ENCODE peak calls at places on chromosomes 13 and 19, in nine cellular contexts. One of them, this sample, is unnamed.

GRCh38 chr13:92158335-92158734 is 759.9 kb downstream of the GPC5 start:
- DNase-seq in sigmoid colon: no peak
- DNase-seq in esophagus muscularis mucosa: no peak
- DNase-seq in transverse colon: no peak
- DNase-seq in ovary: no peak
- DNase-seq in stomach: no peak
- DNase-seq in H1: no peak
- DNase-seq in A549: no peak
- DNase-seq in K562: no peak
- DNase-seq in this sample: no peak

GRCh38 chr13:40235160-40235796 is 431.2 kb downstream of the FOXO1 start:
- DNase-seq in sigmoid colon: no peak
- DNase-seq in esophagus muscularis mucosa: no peak
- DNase-seq in transverse colon: no peak
- DNase-seq in ovary: no peak
- DNase-seq in stomach: no peak
- DNase-seq in H1: no peak
- DNase-seq in A549: no peak
- DNase-seq in K562: no peak
- DNase-seq in this sample: no peak

GRCh38 chr13:51154029-51154555 is 43.0 kb upstream of the C13orf42 start:
- DNase-seq in sigmoid colon: no peak
- DNase-seq in esophagus muscularis mucosa: peak; percentile 53
- DNase-seq in transverse colon: no peak
- DNase-seq in ovary: no peak
- DNase-seq in stomach: no peak
- DNase-seq in H1: peak; percentile 31
- DNase-seq in A549: no peak
- DNase-seq in K562: no peak
- DNase-seq in this sample: no peak

GRCh38 chr19:49488046-49488862 is 846 bp downstream of the RPL13A start:
- DNase-seq in sigmoid colon: no peak
- DNase-seq in esophagus muscularis mucosa: no peak
- DNase-seq in transverse colon: no peak
- DNase-seq in ovary: no peak
- DNase-seq in stomach: no peak
- DNase-seq in H1: no peak
- DNase-seq in A549: no peak
- DNase-seq in K562: no peak
- DNase-seq in this sample: no peak

GRCh38 chr13:40158218-40158617 is 502.8 kb downstream of the COG6 start:
- DNase-seq in sigmoid colon: no peak
- DNase-seq in esophagus muscularis mucosa: no peak
- DNase-seq in transverse colon: no peak
- DNase-seq in ovary: no peak
- DNase-seq in stomach: no peak
- DNase-seq in H1: no peak
- DNase-seq in A549: no peak
- DNase-seq in K562: no peak
- DNase-seq in this sample: no peak

GRCh38 chr13:109949395-109949794 is 163.0 kb upstream of the IRS2 start:
- DNase-seq in sigmoid colon: no peak
- DNase-seq in esophagus muscularis mucosa: peak; percentile 55
- DNase-seq in transverse colon: no peak
- DNase-seq in ovary: no peak
- DNase-seq in stomach: no peak
- DNase-seq in H1: no peak
- DNase-seq in A549: no peak
- DNase-seq in K562: no peak
- DNase-seq in this sample: no peak

GRCh38 chr13:73092831-73093230 is 34.0 kb downstream of the KLF5 start:
- DNase-seq in sigmoid colon: no peak
- DNase-seq in esophagus muscularis mucosa: no peak
- DNase-seq in transverse colon: no peak
- DNase-seq in ovary: no peak
- DNase-seq in stomach: no peak
- DNase-seq in H1: no peak
- DNase-seq in A549: no peak
- DNase-seq in K562: no peak
- DNase-seq in this sample: no peak

GRCh38 chr13:23639672-23640275 is 69.6 kb downstream of the TNFRSF19 start:
- DNase-seq in sigmoid colon: no peak
- DNase-seq in esophagus muscularis mucosa: no peak
- DNase-seq in transverse colon: no peak
- DNase-seq in ovary: no peak
- DNase-seq in stomach: no peak
- DNase-seq in H1: no peak
- DNase-seq in A549: no peak
- DNase-seq in K562: no peak
- DNase-seq in this sample: no peak

GRCh38 chr19:18460900-18461299 is 23.0 kb upstream of the ISYNA1 start:
- DNase-seq in sigmoid colon: peak; percentile 76
- DNase-seq in esophagus muscularis mucosa: no peak
- DNase-seq in transverse colon: no peak
- DNase-seq in ovary: peak; percentile 38
- DNase-seq in stomach: no peak
- DNase-seq in H1: no peak
- DNase-seq in A549: no peak
- DNase-seq in K562: no peak
- DNase-seq in this sample: no peak

GRCh38 chr13:59319276-59319675 is 844.5 kb downstream of the DIAPH3 start:
- DNase-seq in sigmoid colon: no peak
- DNase-seq in esophagus muscularis mucosa: no peak
- DNase-seq in transverse colon: no peak
- DNase-seq in ovary: no peak
- DNase-seq in stomach: no peak
- DNase-seq in H1: no peak
- DNase-seq in A549: no peak
- DNase-seq in K562: no peak
- DNase-seq in this sample: no peak

GRCh38 chr13:51782026-51782710 is 21.8 kb downstream of the DHRS12 start:
- DNase-seq in sigmoid colon: no peak
- DNase-seq in esophagus muscularis mucosa: no peak
- DNase-seq in transverse colon: no peak
- DNase-seq in ovary: no peak
- DNase-seq in stomach: no peak
- DNase-seq in H1: no peak
- DNase-seq in A549: no peak
- DNase-seq in K562: no peak
- DNase-seq in this sample: no peak

GRCh38 chr19:5321851-5322681 is 18.5 kb downstream of the PTPRS start:
- DNase-seq in sigmoid colon: no peak
- DNase-seq in esophagus muscularis mucosa: no peak
- DNase-seq in transverse colon: peak; percentile 29
- DNase-seq in ovary: no peak
- DNase-seq in stomach: no peak
- DNase-seq in H1: no peak
- DNase-seq in A549: no peak
- DNase-seq in K562: peak; percentile 70
- DNase-seq in this sample: no peak

GRCh38 chr19:7383284-7383683 is 34.5 kb downstream of the ARHGEF18 start:
- DNase-seq in sigmoid colon: no peak
- DNase-seq in esophagus muscularis mucosa: no peak
- DNase-seq in transverse colon: no peak
- DNase-seq in ovary: no peak
- DNase-seq in stomach: no peak
- DNase-seq in H1: no peak
- DNase-seq in A549: no peak
- DNase-seq in K562: no peak
- DNase-seq in this sample: no peak

GRCh38 chr13:43934273-43934672 is 54.6 kb downstream of the LACC1 start:
- DNase-seq in sigmoid colon: no peak
- DNase-seq in esophagus muscularis mucosa: no peak
- DNase-seq in transverse colon: no peak
- DNase-seq in ovary: no peak
- DNase-seq in stomach: no peak
- DNase-seq in H1: no peak
- DNase-seq in A549: peak; percentile 6
- DNase-seq in K562: no peak
- DNase-seq in this sample: no peak

GRCh38 chr13:111115051-111115840 is at the start of gene ARHGEF7:
- DNase-seq in sigmoid colon: no peak
- DNase-seq in esophagus muscularis mucosa: peak; percentile 47
- DNase-seq in transverse colon: no peak
- DNase-seq in ovary: peak; percentile 56
- DNase-seq in stomach: no peak
- DNase-seq in H1: peak; percentile 77
- DNase-seq in A549: no peak
- DNase-seq in K562: peak; percentile 41
- DNase-seq in this sample: no peak

GRCh38 chr19:7900931-7901330 is 2.7 kb upstream of the MAP2K7 start:
- DNase-seq in sigmoid colon: no peak
- DNase-seq in esophagus muscularis mucosa: no peak
- DNase-seq in transverse colon: no peak
- DNase-seq in ovary: no peak
- DNase-seq in stomach: no peak
- DNase-seq in H1: no peak
- DNase-seq in A549: no peak
- DNase-seq in K562: no peak
- DNase-seq in this sample: no peak

GRCh38 chr19:53158119-53158656 is 665 bp downstream of the ZNF347 start:
- DNase-seq in sigmoid colon: peak; percentile 66
- DNase-seq in esophagus muscularis mucosa: no peak
- DNase-seq in transverse colon: peak; percentile 39
- DNase-seq in ovary: peak; percentile 56
- DNase-seq in stomach: peak; percentile 29
- DNase-seq in H1: peak; percentile 65
- DNase-seq in A549: no peak
- DNase-seq in K562: peak; percentile 37
- DNase-seq in this sample: no peak

GRCh38 chr13:41565221-41565620 is 107.9 kb downstream of the RGCC start:
- DNase-seq in sigmoid colon: no peak
- DNase-seq in esophagus muscularis mucosa: no peak
- DNase-seq in transverse colon: no peak
- DNase-seq in ovary: no peak
- DNase-seq in stomach: no peak
- DNase-seq in H1: no peak
- DNase-seq in A549: no peak
- DNase-seq in K562: no peak
- DNase-seq in this sample: no peak

GRCh38 chr19:872266-872951 is 12.9 kb downstream of the CFD start:
- DNase-seq in sigmoid colon: no peak
- DNase-seq in esophagus muscularis mucosa: no peak
- DNase-seq in transverse colon: peak; percentile 92
- DNase-seq in ovary: peak; percentile 76
- DNase-seq in stomach: peak; percentile 68
- DNase-seq in H1: no peak
- DNase-seq in A549: peak; percentile 93
- DNase-seq in K562: peak; percentile 76
- DNase-seq in this sample: no peak

GRCh38 chr13:27463500-27463899 is 13.1 kb upstream of the MTIF3 start:
- DNase-seq in sigmoid colon: no peak
- DNase-seq in esophagus muscularis mucosa: no peak
- DNase-seq in transverse colon: no peak
- DNase-seq in ovary: no peak
- DNase-seq in stomach: no peak
- DNase-seq in H1: no peak
- DNase-seq in A549: no peak
- DNase-seq in K562: no peak
- DNase-seq in this sample: no peak

GRCh38 chr13:113851826-113852535 is 11.9 kb downstream of the GAS6 start:
- DNase-seq in sigmoid colon: no peak
- DNase-seq in esophagus muscularis mucosa: no peak
- DNase-seq in transverse colon: no peak
- DNase-seq in ovary: no peak
- DNase-seq in stomach: no peak
- DNase-seq in H1: peak; percentile 31
- DNase-seq in A549: no peak
- DNase-seq in K562: no peak
- DNase-seq in this sample: no peak

GRCh38 chr13:29849071-29849541 is 1.3 kb downstream of the UBL3 start:
- DNase-seq in sigmoid colon: no peak
- DNase-seq in esophagus muscularis mucosa: no peak
- DNase-seq in transverse colon: peak; percentile 31
- DNase-seq in ovary: no peak
- DNase-seq in stomach: no peak
- DNase-seq in H1: no peak
- DNase-seq in A549: peak; percentile 31
- DNase-seq in K562: no peak
- DNase-seq in this sample: peak; percentile 46
- H3K4me1 ChIP-seq in sigmoid colon: no peaks in the 10 kb centered on the region
- H3K4me1 ChIP-seq in esophagus muscularis mucosa: peaks cover 29% of the 10 kb centered on the region
- H3K4me1 ChIP-seq in transverse colon: peaks cover 14% of the 10 kb centered on the region
- H3K4me1 ChIP-seq in ovary: no peaks in the 10 kb centered on the region
- H3K4me1 ChIP-seq in stomach: peaks cover 5% of the 10 kb centered on the region
- H3K4me1 ChIP-seq in H1: peaks cover 7% of the 10 kb centered on the region
- H3K4me1 ChIP-seq in A549: peaks cover 50% of the 10 kb centered on the region
- H3K4me1 ChIP-seq in K562: peaks cover 3% of the 10 kb centered on the region
- H3K4me1 ChIP-seq in this sample: peaks cover 2% of the 10 kb centered on the region

GRCh38 chr19:13098291-13099072 is 4.2 kb downstream of the LYL1 start:
- DNase-seq in sigmoid colon: peak; percentile 78
- DNase-seq in esophagus muscularis mucosa: no peak
- DNase-seq in transverse colon: no peak
- DNase-seq in ovary: peak; percentile 71
- DNase-seq in stomach: no peak
- DNase-seq in H1: peak; percentile 60
- DNase-seq in A549: no peak
- DNase-seq in K562: no peak
- DNase-seq in this sample: no peak
- TF ChIP-seq EP300 in sigmoid colon: no peak
- TF ChIP-seq EP300 in esophagus muscularis mucosa: no peak
- TF ChIP-seq EP300 in transverse colon: no peak
- TF ChIP-seq EP300 in ovary: no peak
- TF ChIP-seq EP300 in stomach: no peak
- TF ChIP-seq EP300 in H1: no peak
- TF ChIP-seq EP300 in A549: no peak
- TF ChIP-seq EP300 in K562: no peak
- TF ChIP-seq EP300 in this sample: no peak

DNA sequence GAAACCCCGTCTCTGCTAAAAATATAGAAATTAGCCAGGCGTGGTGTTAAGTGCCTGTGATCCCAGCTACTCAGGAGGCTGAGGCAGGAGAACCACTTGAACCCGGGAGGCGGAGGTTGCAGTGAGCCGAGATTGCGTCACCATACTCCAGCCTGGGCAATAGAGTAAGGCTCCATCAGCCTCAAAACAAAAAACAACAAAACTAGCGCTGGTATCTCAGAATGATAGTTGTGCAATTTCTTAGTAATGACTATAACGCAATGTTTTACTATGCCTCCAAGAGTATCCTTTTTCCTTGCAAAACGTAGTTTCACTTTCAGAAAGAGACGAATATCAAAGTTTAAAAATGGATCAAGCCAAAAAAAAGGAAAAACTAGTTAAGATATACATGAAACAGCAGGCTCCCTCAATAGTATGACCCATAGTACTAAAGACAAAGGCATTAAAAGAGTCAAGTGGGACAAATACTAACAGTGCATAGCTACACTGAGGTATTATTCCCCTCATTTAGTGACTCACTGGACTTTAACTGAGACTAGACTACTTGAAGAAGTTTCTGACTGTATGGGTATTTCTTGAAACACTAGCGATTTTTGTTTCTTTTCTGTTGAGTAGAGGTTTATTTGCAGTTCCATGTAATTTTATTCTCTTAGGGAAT is 10.5 kb upstream of the ITM2B start:
- DNase-seq in sigmoid colon: peak; percentile 73
- DNase-seq in esophagus muscularis mucosa: no peak
- DNase-seq in transverse colon: peak; percentile 19
- DNase-seq in ovary: peak; percentile 62
- DNase-seq in stomach: no peak
- DNase-seq in H1: no peak
- DNase-seq in A549: no peak
- DNase-seq in K562: no peak
- DNase-seq in this sample: peak; percentile 37
- H3K4me1 ChIP-seq in sigmoid colon: peaks cover 2% of the 10 kb centered on the region
- H3K4me1 ChIP-seq in esophagus muscularis mucosa: peaks cover 21% of the 10 kb centered on the region
- H3K4me1 ChIP-seq in transverse colon: no peaks in the 10 kb centered on the region
- H3K4me1 ChIP-seq in ovary: peaks cover 12% of the 10 kb centered on the region
- H3K4me1 ChIP-seq in stomach: peaks cover 8% of the 10 kb centered on the region
- H3K4me1 ChIP-seq in H1: no peaks in the 10 kb centered on the region
- H3K4me1 ChIP-seq in A549: no peaks in the 10 kb centered on the region
- H3K4me1 ChIP-seq in K562: no peaks in the 10 kb centered on the region
- H3K4me1 ChIP-seq in this sample: peaks cover 30% of the 10 kb centered on the region

GRCh38 chr19:3239367-3239766 is 14.9 kb downstream of the CELF5 start:
- DNase-seq in sigmoid colon: no peak
- DNase-seq in esophagus muscularis mucosa: no peak
- DNase-seq in transverse colon: no peak
- DNase-seq in ovary: no peak
- DNase-seq in stomach: no peak
- DNase-seq in H1: no peak
- DNase-seq in A549: no peak
- DNase-seq in K562: no peak
- DNase-seq in this sample: no peak
- TF ChIP-seq EP300 in sigmoid colon: no peak
- TF ChIP-seq EP300 in esophagus muscularis mucosa: no peak
- TF ChIP-seq EP300 in transverse colon: no peak
- TF ChIP-seq EP300 in ovary: no peak
- TF ChIP-seq EP300 in stomach: no peak
- TF ChIP-seq EP300 in H1: no peak
- TF ChIP-seq EP300 in A549: no peak
- TF ChIP-seq EP300 in K562: no peak
- TF ChIP-seq EP300 in this sample: no peak

This sample was measured in tibial nerve.